ENCODE peak calls at places on chromosomes 3 and 15, in eight cellular contexts. R, F, N, Q, A, S, P and H are unnamed samples.

GRCh38 chr15:93458567-93458966 is 369.6 kb upstream of the RGMA start:
- DNase-seq in R (no peak), F (no peak), N (no peak), Q (no peak), A (no peak), S (no peak), P (no peak), H (no peak)

GRCh38 chr3:10505050-10505790 is at the start of gene ATP2B2:
- DNase-seq in R (peak; percentile 77), F (no peak), N (peak; percentile 39), Q (no peak), A (no peak), S (peak; percentile 40), P (no peak), H (no peak)

GRCh38 chr3:58497074-58497473 is 5.2 kb downstream of the KCTD6 start:
- DNase-seq in R (peak; percentile 81), F (no peak), N (peak; percentile 17), Q (no peak), A (no peak), S (no peak), P (peak; percentile 80), H (no peak)

GRCh38 chr15:80061581-80061980 is 2.1 kb downstream of the ZFAND6 start:
- DNase-seq in R (no peak), F (no peak), N (peak; percentile 36), Q (no peak), A (no peak), S (no peak), P (peak; percentile 53), H (no peak)

GRCh38 chr3:21435871-21436270 is 315.1 kb downstream of the ZNF385D start:
- DNase-seq in R (no peak), F (no peak), N (peak; percentile 94), Q (peak; percentile 8), A (peak; percentile 7), S (no peak), P (no peak), H (no peak)

GRCh38 chr3:193861036-193861435 is 268.0 kb downstream of the OPA1 start:
- DNase-seq in R (no peak), F (no peak), N (no peak), Q (no peak), A (no peak), S (no peak), P (no peak), H (no peak)

GRCh38 chr3:186882881-186883685 is 40.6 kb downstream of the ADIPOQ start:
- DNase-seq in R (no peak), F (no peak), N (peak; percentile 43), Q (no peak), A (peak; percentile 61), S (no peak), P (peak; percentile 35), H (no peak)

GRCh38 chr15:74626752-74627692 is 11.4 kb downstream of the CLK3 start:
- DNase-seq in R (no peak), F (no peak), N (no peak), Q (no peak), A (no peak), S (no peak), P (peak; percentile 66), H (no peak)

GRCh38 chr15:29471306-29471705 is 201.7 kb upstream of the NSMCE3 start:
- DNase-seq in R (no peak), F (no peak), N (no peak), Q (no peak), A (no peak), S (no peak), P (no peak), H (no peak)

GRCh38 chr3:140863481-140864084 is 78.1 kb upstream of the SLC25A36 start:
- DNase-seq in R (peak; percentile 87), F (peak; percentile 52), N (peak; percentile 84), Q (peak; percentile 35), A (peak; percentile 42), S (no peak), P (peak; percentile 90), H (peak; percentile 27)

GRCh38 chr3:66133050-66133757 is 87.6 kb upstream of the SLC25A26 start:
- DNase-seq in R (no peak), F (no peak), N (peak; percentile 40), Q (no peak), A (no peak), S (no peak), P (no peak), H (no peak)

GRCh38 chr15:35697549-35698299 is 151.8 kb upstream of the DPH6 start:
- DNase-seq in R (peak; percentile 45), F (peak; percentile 76), N (peak; percentile 56), Q (peak; percentile 33), A (peak; percentile 17), S (no peak), P (no peak), H (no peak)

GRCh38 chr3:74897006-74897405 is 282.5 kb upstream of the CNTN3 start:
- DNase-seq in R (peak; percentile 45), F (no peak), N (no peak), Q (no peak), A (peak; percentile 5), S (no peak), P (no peak), H (no peak)

GRCh38 chr3:14216257-14217048 is 37.8 kb downstream of the LSM3 start:
- DNase-seq in R (peak; percentile 97), F (no peak), N (no peak), Q (peak; percentile 68), A (peak; percentile 32), S (peak; percentile 75), P (peak; percentile 75), H (peak; percentile 63)

GRCh38 chr3:31230425-31230824 is 302.3 kb upstream of the STT3B start:
- DNase-seq in R (no peak), F (no peak), N (no peak), Q (no peak), A (no peak), S (no peak), P (no peak), H (no peak)

GRCh38 chr3:14343338-14344112 is 58.9 kb upstream of the SLC6A6 start:
- DNase-seq in R (no peak), F (no peak), N (no peak), Q (no peak), A (no peak), S (no peak), P (no peak), H (no peak)

GRCh38 chr15:79283252-79284048 is 928 bp downstream of the ANKRD34C start:
- DNase-seq in R (peak; percentile 89), F (no peak), N (peak; percentile 66), Q (peak; percentile 28), A (peak; percentile 24), S (peak; percentile 58), P (no peak), H (peak; percentile 18)

GRCh38 chr3:38627956-38628355 is 21.5 kb downstream of the SCN5A start:
- DNase-seq in R (peak; percentile 89), F (no peak), N (no peak), Q (no peak), A (peak; percentile 17), S (no peak), P (peak; percentile 87), H (no peak)

GRCh38 chr3:152230367-152230766 is 38.4 kb upstream of the MBNL1 start:
- DNase-seq in R (no peak), F (no peak), N (no peak), Q (no peak), A (no peak), S (no peak), P (no peak), H (no peak)

GRCh38 chr3:42072930-42073329 is 18.2 kb upstream of the TRAK1 start:
- DNase-seq in R (no peak), F (no peak), N (no peak), Q (no peak), A (no peak), S (no peak), P (no peak), H (no peak)
- H3K4me1 ChIP-seq in R (peaks cover 17% of the 10 kb centered on the region), F (no peaks in the 10 kb centered on the region), N (peaks cover 51% of the 10 kb centered on the region), Q (peaks cover 85% of the 10 kb centered on the region), A (peaks cover 39% of the 10 kb centered on the region), S (peaks cover 75% of the 10 kb centered on the region), P (peaks cover 57% of the 10 kb centered on the region), H (peaks cover 20% of the 10 kb centered on the region)

DNA sequence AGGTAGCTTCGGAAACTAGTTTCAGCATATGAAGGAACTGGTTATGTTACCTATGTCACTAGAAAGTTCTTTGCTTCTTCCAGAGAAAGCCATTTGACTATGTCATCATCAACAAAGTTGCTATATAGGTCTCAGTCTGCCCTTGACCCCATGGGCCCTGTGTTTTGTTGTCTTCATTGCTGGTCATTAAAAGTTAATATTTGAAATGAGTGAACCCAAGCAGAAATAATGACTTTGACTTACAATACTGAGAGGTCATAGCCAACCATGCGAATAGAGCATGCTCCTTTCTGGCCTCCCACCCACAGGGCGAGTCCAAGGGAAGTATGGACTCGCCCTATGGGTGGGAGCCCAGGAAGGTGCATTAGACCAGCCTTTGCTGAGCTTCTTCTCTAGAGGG is 40.9 kb downstream of the APH1B start:
- DNase-seq in R (no peak), F (no peak), N (no peak), Q (no peak), A (no peak), S (no peak), P (peak; percentile 39), H (no peak)
- H3K4me1 ChIP-seq in R (peaks cover 43% of the 10 kb centered on the region), F (no peaks in the 10 kb centered on the region), N (no peaks in the 10 kb centered on the region), Q (no peaks in the 10 kb centered on the region), A (no peaks in the 10 kb centered on the region), S (no peaks in the 10 kb centered on the region), P (no peaks in the 10 kb centered on the region), H (no peaks in the 10 kb centered on the region)

GRCh38 chr3:45940004-45940780 is 3.1 kb upstream of the CXCR6 start:
- DNase-seq in R (peak; percentile 38), F (no peak), N (no peak), Q (no peak), A (no peak), S (no peak), P (no peak), H (no peak)
- H3K4me1 ChIP-seq in R (no peaks in the 10 kb centered on the region), F (no peaks in the 10 kb centered on the region), N (peaks cover 5% of the 10 kb centered on the region), Q (peaks cover 7% of the 10 kb centered on the region), A (no peaks in the 10 kb centered on the region), S (peaks cover 35% of the 10 kb centered on the region), P (no peaks in the 10 kb centered on the region), H (no peaks in the 10 kb centered on the region)

GRCh38 chr3:129656659-129657247 is 50.3 kb upstream of the PLXND1 start:
- DNase-seq in R (peak; percentile 33), F (peak; percentile 61), N (no peak), Q (no peak), A (peak; percentile 50), S (no peak), P (peak; percentile 54), H (no peak)
- H3K4me1 ChIP-seq in R (peaks cover 16% of the 10 kb centered on the region), F (no peaks in the 10 kb centered on the region), N (peaks cover 56% of the 10 kb centered on the region), Q (peaks cover 40% of the 10 kb centered on the region), A (peaks cover 100% of the 10 kb centered on the region), S (peaks cover 66% of the 10 kb centered on the region), P (peaks cover 69% of the 10 kb centered on the region), H (peaks cover 7% of the 10 kb centered on the region)

GRCh38 chr3:101781166-101781565 is 2.2 kb downstream of the NXPE3 start:
- DNase-seq in R (peak; percentile 13), F (no peak), N (peak; percentile 39), Q (no peak), A (peak; percentile 3), S (no peak), P (no peak), H (no peak)
- H3K4me1 ChIP-seq in R (peaks cover 29% of the 10 kb centered on the region), F (no peaks in the 10 kb centered on the region), N (peaks cover 21% of the 10 kb centered on the region), Q (peaks cover 36% of the 10 kb centered on the region), A (peaks cover 16% of the 10 kb centered on the region), S (peaks cover 43% of the 10 kb centered on the region), P (peaks cover 37% of the 10 kb centered on the region), H (no peaks in the 10 kb centered on the region)